ENCODE peak calls at places on chromosomes 5 and 9, in nine cellular contexts. One of them, this sample, is unnamed.

GRCh38 chr9:32351845-32352244 is 32.6 kb upstream of the ACO1 start:
- DNase-seq in activated CD8-positive, alpha-beta memory T cell treated with anti-CD3 and anti-CD28 coated beads, Interleukin-2, amount 50 U/mL, for 48 hours: no peak
- DNase-seq in GM03348: no peak
- DNase-seq in body of pancreas: no peak
- DNase-seq in CD8-positive, alpha-beta T cell: no peak
- DNase-seq in GDM1: no peak
- DNase-seq in HFFc6: no peak
- DNase-seq in HAP-1: peak
- DNase-seq in stimulated activated CD8-positive, alpha-beta memory T cell treated with anti-CD3 and anti-CD28 coated beads, Interleukin-2, amount 100 ng/mL, for 48 hours: no peak
- DNase-seq in this sample: no peak

GRCh38 chr9:70195456-70195855 is 63.3 kb upstream of the SMC5 start:
- DNase-seq in CD8-positive, alpha-beta T cell: no peak
- DNase-seq in body of pancreas: no peak
- DNase-seq in GDM1: no peak
- DNase-seq in stimulated activated CD8-positive, alpha-beta memory T cell treated with anti-CD3 and anti-CD28 coated beads, Interleukin-2, amount 100 ng/mL, for 48 hours: no peak
- DNase-seq in activated CD8-positive, alpha-beta memory T cell treated with anti-CD3 and anti-CD28 coated beads, Interleukin-2, amount 50 U/mL, for 48 hours: no peak
- DNase-seq in GM03348: peak
- DNase-seq in HAP-1: no peak
- DNase-seq in HFFc6: peak
- DNase-seq in this sample: no peak

GRCh38 chr9:115944166-115944948 is 209.2 kb upstream of the PAPPA start:
- DNase-seq in stimulated activated CD8-positive, alpha-beta memory T cell treated with anti-CD3 and anti-CD28 coated beads, Interleukin-2, amount 100 ng/mL, for 48 hours: no peak
- DNase-seq in CD8-positive, alpha-beta T cell: no peak
- DNase-seq in GM03348: peak
- DNase-seq in GDM1: no peak
- DNase-seq in HFFc6: peak
- DNase-seq in HAP-1: peak
- DNase-seq in activated CD8-positive, alpha-beta memory T cell treated with anti-CD3 and anti-CD28 coated beads, Interleukin-2, amount 50 U/mL, for 48 hours: no peak
- DNase-seq in body of pancreas: peak
- DNase-seq in this sample: peak

GRCh38 chr9:118961857-118962256 is 407.4 kb downstream of the BRINP1 start:
- DNase-seq in CD8-positive, alpha-beta T cell: no peak
- DNase-seq in GM03348: peak
- DNase-seq in body of pancreas: no peak
- DNase-seq in HAP-1: no peak
- DNase-seq in stimulated activated CD8-positive, alpha-beta memory T cell treated with anti-CD3 and anti-CD28 coated beads, Interleukin-2, amount 100 ng/mL, for 48 hours: no peak
- DNase-seq in activated CD8-positive, alpha-beta memory T cell treated with anti-CD3 and anti-CD28 coated beads, Interleukin-2, amount 50 U/mL, for 48 hours: no peak
- DNase-seq in GDM1: no peak
- DNase-seq in HFFc6: peak
- DNase-seq in this sample: peak

GRCh38 chr9:131107760-131108159 is 11.4 kb downstream of the AIF1L start:
- DNase-seq in activated CD8-positive, alpha-beta memory T cell treated with anti-CD3 and anti-CD28 coated beads, Interleukin-2, amount 50 U/mL, for 48 hours: no peak
- DNase-seq in HAP-1: no peak
- DNase-seq in GM03348: no peak
- DNase-seq in GDM1: no peak
- DNase-seq in stimulated activated CD8-positive, alpha-beta memory T cell treated with anti-CD3 and anti-CD28 coated beads, Interleukin-2, amount 100 ng/mL, for 48 hours: no peak
- DNase-seq in body of pancreas: no peak
- DNase-seq in CD8-positive, alpha-beta T cell: no peak
- DNase-seq in HFFc6: no peak
- DNase-seq in this sample: no peak

GRCh38 chr9:77176106-77176505 is 1.2 kb upstream of the VPS13A start:
- DNase-seq in GM03348: no peak
- DNase-seq in HFFc6: no peak
- DNase-seq in HAP-1: no peak
- DNase-seq in GDM1: no peak
- DNase-seq in activated CD8-positive, alpha-beta memory T cell treated with anti-CD3 and anti-CD28 coated beads, Interleukin-2, amount 50 U/mL, for 48 hours: no peak
- DNase-seq in stimulated activated CD8-positive, alpha-beta memory T cell treated with anti-CD3 and anti-CD28 coated beads, Interleukin-2, amount 100 ng/mL, for 48 hours: no peak
- DNase-seq in body of pancreas: no peak
- DNase-seq in CD8-positive, alpha-beta T cell: no peak
- DNase-seq in this sample: no peak

GRCh38 chr9:14341437-14342133 is 27.6 kb upstream of the NFIB start:
- DNase-seq in HFFc6: no peak
- DNase-seq in activated CD8-positive, alpha-beta memory T cell treated with anti-CD3 and anti-CD28 coated beads, Interleukin-2, amount 50 U/mL, for 48 hours: no peak
- DNase-seq in GDM1: no peak
- DNase-seq in body of pancreas: no peak
- DNase-seq in HAP-1: no peak
- DNase-seq in GM03348: no peak
- DNase-seq in stimulated activated CD8-positive, alpha-beta memory T cell treated with anti-CD3 and anti-CD28 coated beads, Interleukin-2, amount 100 ng/mL, for 48 hours: no peak
- DNase-seq in CD8-positive, alpha-beta T cell: no peak
- DNase-seq in this sample: no peak

GRCh38 chr5:14443665-14444064 is 137.9 kb upstream of the OTULINL start:
- DNase-seq in body of pancreas: no peak
- DNase-seq in GM03348: no peak
- DNase-seq in HAP-1: no peak
- DNase-seq in GDM1: no peak
- DNase-seq in CD8-positive, alpha-beta T cell: no peak
- DNase-seq in HFFc6: peak
- DNase-seq in stimulated activated CD8-positive, alpha-beta memory T cell treated with anti-CD3 and anti-CD28 coated beads, Interleukin-2, amount 100 ng/mL, for 48 hours: no peak
- DNase-seq in activated CD8-positive, alpha-beta memory T cell treated with anti-CD3 and anti-CD28 coated beads, Interleukin-2, amount 50 U/mL, for 48 hours: no peak
- DNase-seq in this sample: no peak

GRCh38 chr9:93097496-93098205 is 1.6 kb downstream of the CARD19 start:
- DNase-seq in HAP-1: no peak
- DNase-seq in GM03348: no peak
- DNase-seq in stimulated activated CD8-positive, alpha-beta memory T cell treated with anti-CD3 and anti-CD28 coated beads, Interleukin-2, amount 100 ng/mL, for 48 hours: no peak
- DNase-seq in body of pancreas: peak
- DNase-seq in GDM1: no peak
- DNase-seq in CD8-positive, alpha-beta T cell: no peak
- DNase-seq in HFFc6: no peak
- DNase-seq in activated CD8-positive, alpha-beta memory T cell treated with anti-CD3 and anti-CD28 coated beads, Interleukin-2, amount 50 U/mL, for 48 hours: peak
- DNase-seq in this sample: no peak

GRCh38 chr9:116715751-116716150 is 28.6 kb downstream of the TRIM32 start:
- DNase-seq in GM03348: no peak
- DNase-seq in CD8-positive, alpha-beta T cell: no peak
- DNase-seq in body of pancreas: no peak
- DNase-seq in activated CD8-positive, alpha-beta memory T cell treated with anti-CD3 and anti-CD28 coated beads, Interleukin-2, amount 50 U/mL, for 48 hours: no peak
- DNase-seq in HFFc6: no peak
- DNase-seq in GDM1: no peak
- DNase-seq in HAP-1: no peak
- DNase-seq in stimulated activated CD8-positive, alpha-beta memory T cell treated with anti-CD3 and anti-CD28 coated beads, Interleukin-2, amount 100 ng/mL, for 48 hours: no peak
- DNase-seq in this sample: peak

GRCh38 chr5:159916841-159917761 is 819 bp downstream of the ADRA1B start:
- DNase-seq in activated CD8-positive, alpha-beta memory T cell treated with anti-CD3 and anti-CD28 coated beads, Interleukin-2, amount 50 U/mL, for 48 hours: no peak
- DNase-seq in GDM1: no peak
- DNase-seq in body of pancreas: no peak
- DNase-seq in stimulated activated CD8-positive, alpha-beta memory T cell treated with anti-CD3 and anti-CD28 coated beads, Interleukin-2, amount 100 ng/mL, for 48 hours: no peak
- DNase-seq in CD8-positive, alpha-beta T cell: no peak
- DNase-seq in HFFc6: no peak
- DNase-seq in HAP-1: no peak
- DNase-seq in GM03348: peak
- DNase-seq in this sample: no peak

GRCh38 chr9:113578877-113579269 is 115.3 kb downstream of the RGS3 start:
- DNase-seq in HAP-1: no peak
- DNase-seq in body of pancreas: peak
- DNase-seq in HFFc6: peak
- DNase-seq in GDM1: peak
- DNase-seq in stimulated activated CD8-positive, alpha-beta memory T cell treated with anti-CD3 and anti-CD28 coated beads, Interleukin-2, amount 100 ng/mL, for 48 hours: peak
- DNase-seq in activated CD8-positive, alpha-beta memory T cell treated with anti-CD3 and anti-CD28 coated beads, Interleukin-2, amount 50 U/mL, for 48 hours: peak
- DNase-seq in CD8-positive, alpha-beta T cell: peak
- DNase-seq in GM03348: peak
- DNase-seq in this sample: no peak

GRCh38 chr5:172840077-172840777 is 6.2 kb downstream of the ERGIC1 start:
- DNase-seq in HFFc6: no peak
- DNase-seq in body of pancreas: peak
- DNase-seq in GM03348: peak
- DNase-seq in GDM1: no peak
- DNase-seq in HAP-1: no peak
- DNase-seq in CD8-positive, alpha-beta T cell: no peak
- DNase-seq in stimulated activated CD8-positive, alpha-beta memory T cell treated with anti-CD3 and anti-CD28 coated beads, Interleukin-2, amount 100 ng/mL, for 48 hours: no peak
- DNase-seq in activated CD8-positive, alpha-beta memory T cell treated with anti-CD3 and anti-CD28 coated beads, Interleukin-2, amount 50 U/mL, for 48 hours: no peak
- DNase-seq in this sample: no peak

GRCh38 chr5:176863041-176863764 is 35.9 kb downstream of the HK3 start:
- DNase-seq in CD8-positive, alpha-beta T cell: no peak
- DNase-seq in HFFc6: no peak
- DNase-seq in stimulated activated CD8-positive, alpha-beta memory T cell treated with anti-CD3 and anti-CD28 coated beads, Interleukin-2, amount 100 ng/mL, for 48 hours: no peak
- DNase-seq in body of pancreas: no peak
- DNase-seq in HAP-1: no peak
- DNase-seq in activated CD8-positive, alpha-beta memory T cell treated with anti-CD3 and anti-CD28 coated beads, Interleukin-2, amount 50 U/mL, for 48 hours: no peak
- DNase-seq in GDM1: no peak
- DNase-seq in GM03348: no peak
- DNase-seq in this sample: no peak

GRCh38 chr5:40429258-40430111 is 250.2 kb upstream of the PTGER4 start:
- DNase-seq in CD8-positive, alpha-beta T cell: no peak
- DNase-seq in stimulated activated CD8-positive, alpha-beta memory T cell treated with anti-CD3 and anti-CD28 coated beads, Interleukin-2, amount 100 ng/mL, for 48 hours: no peak
- DNase-seq in HFFc6: no peak
- DNase-seq in body of pancreas: no peak
- DNase-seq in GM03348: peak
- DNase-seq in HAP-1: no peak
- DNase-seq in GDM1: no peak
- DNase-seq in activated CD8-positive, alpha-beta memory T cell treated with anti-CD3 and anti-CD28 coated beads, Interleukin-2, amount 50 U/mL, for 48 hours: no peak
- DNase-seq in this sample: no peak

GRCh38 chr9:87567047-87567446 is 69.4 kb downstream of the DAPK1 start:
- DNase-seq in HFFc6: no peak
- DNase-seq in GM03348: no peak
- DNase-seq in activated CD8-positive, alpha-beta memory T cell treated with anti-CD3 and anti-CD28 coated beads, Interleukin-2, amount 50 U/mL, for 48 hours: no peak
- DNase-seq in stimulated activated CD8-positive, alpha-beta memory T cell treated with anti-CD3 and anti-CD28 coated beads, Interleukin-2, amount 100 ng/mL, for 48 hours: no peak
- DNase-seq in GDM1: no peak
- DNase-seq in CD8-positive, alpha-beta T cell: no peak
- DNase-seq in HAP-1: no peak
- DNase-seq in body of pancreas: no peak
- DNase-seq in this sample: no peak

GRCh38 chr5:107604990-107605389 is 65.7 kb downstream of the EFNA5 start:
- DNase-seq in HAP-1: no peak
- DNase-seq in stimulated activated CD8-positive, alpha-beta memory T cell treated with anti-CD3 and anti-CD28 coated beads, Interleukin-2, amount 100 ng/mL, for 48 hours: no peak
- DNase-seq in HFFc6: no peak
- DNase-seq in activated CD8-positive, alpha-beta memory T cell treated with anti-CD3 and anti-CD28 coated beads, Interleukin-2, amount 50 U/mL, for 48 hours: no peak
- DNase-seq in GDM1: no peak
- DNase-seq in body of pancreas: no peak
- DNase-seq in GM03348: no peak
- DNase-seq in CD8-positive, alpha-beta T cell: no peak
- DNase-seq in this sample: no peak

GRCh38 chr5:142433526-142434321 is 108.9 kb upstream of the SPRY4 start:
- DNase-seq in HAP-1: no peak
- DNase-seq in CD8-positive, alpha-beta T cell: no peak
- DNase-seq in activated CD8-positive, alpha-beta memory T cell treated with anti-CD3 and anti-CD28 coated beads, Interleukin-2, amount 50 U/mL, for 48 hours: no peak
- DNase-seq in GM03348: peak
- DNase-seq in HFFc6: peak
- DNase-seq in GDM1: no peak
- DNase-seq in stimulated activated CD8-positive, alpha-beta memory T cell treated with anti-CD3 and anti-CD28 coated beads, Interleukin-2, amount 100 ng/mL, for 48 hours: no peak
- DNase-seq in body of pancreas: no peak
- DNase-seq in this sample: no peak

GRCh38 chr5:126070481-126070880 is 352.7 kb upstream of the GRAMD2B start:
- DNase-seq in GM03348: no peak
- DNase-seq in stimulated activated CD8-positive, alpha-beta memory T cell treated with anti-CD3 and anti-CD28 coated beads, Interleukin-2, amount 100 ng/mL, for 48 hours: no peak
- DNase-seq in CD8-positive, alpha-beta T cell: no peak
- DNase-seq in HAP-1: no peak
- DNase-seq in HFFc6: no peak
- DNase-seq in body of pancreas: no peak
- DNase-seq in activated CD8-positive, alpha-beta memory T cell treated with anti-CD3 and anti-CD28 coated beads, Interleukin-2, amount 50 U/mL, for 48 hours: no peak
- DNase-seq in GDM1: no peak
- DNase-seq in this sample: no peak

GRCh38 chr5:172509405-172509781 is 55.1 kb upstream of the SH3PXD2B start:
- DNase-seq in HAP-1: no peak
- DNase-seq in body of pancreas: no peak
- DNase-seq in stimulated activated CD8-positive, alpha-beta memory T cell treated with anti-CD3 and anti-CD28 coated beads, Interleukin-2, amount 100 ng/mL, for 48 hours: no peak
- DNase-seq in GM03348: no peak
- DNase-seq in CD8-positive, alpha-beta T cell: no peak
- DNase-seq in HFFc6: no peak
- DNase-seq in GDM1: no peak
- DNase-seq in activated CD8-positive, alpha-beta memory T cell treated with anti-CD3 and anti-CD28 coated beads, Interleukin-2, amount 50 U/mL, for 48 hours: no peak
- DNase-seq in this sample: no peak

GRCh38 chr5:26321278-26321677 is 717.1 kb downstream of the CDH9 start:
- DNase-seq in body of pancreas: no peak
- DNase-seq in stimulated activated CD8-positive, alpha-beta memory T cell treated with anti-CD3 and anti-CD28 coated beads, Interleukin-2, amount 100 ng/mL, for 48 hours: no peak
- DNase-seq in HFFc6: no peak
- DNase-seq in CD8-positive, alpha-beta T cell: no peak
- DNase-seq in GDM1: no peak
- DNase-seq in activated CD8-positive, alpha-beta memory T cell treated with anti-CD3 and anti-CD28 coated beads, Interleukin-2, amount 50 U/mL, for 48 hours: no peak
- DNase-seq in HAP-1: no peak
- DNase-seq in GM03348: no peak
- DNase-seq in this sample: no peak

GRCh38 chr5:115816226-115817042 is at the start of gene CDO1:
- DNase-seq in activated CD8-positive, alpha-beta memory T cell treated with anti-CD3 and anti-CD28 coated beads, Interleukin-2, amount 50 U/mL, for 48 hours: peak
- DNase-seq in CD8-positive, alpha-beta T cell: no peak
- DNase-seq in GDM1: no peak
- DNase-seq in body of pancreas: peak
- DNase-seq in HAP-1: peak
- DNase-seq in HFFc6: no peak
- DNase-seq in stimulated activated CD8-positive, alpha-beta memory T cell treated with anti-CD3 and anti-CD28 coated beads, Interleukin-2, amount 100 ng/mL, for 48 hours: no peak
- DNase-seq in GM03348: peak
- DNase-seq in this sample: peak

GRCh38 chr5:34789021-34789531 is 49.9 kb upstream of the TTC23L start:
- DNase-seq in HFFc6: peak
- DNase-seq in HAP-1: no peak
- DNase-seq in activated CD8-positive, alpha-beta memory T cell treated with anti-CD3 and anti-CD28 coated beads, Interleukin-2, amount 50 U/mL, for 48 hours: no peak
- DNase-seq in GDM1: no peak
- DNase-seq in CD8-positive, alpha-beta T cell: no peak
- DNase-seq in body of pancreas: no peak
- DNase-seq in stimulated activated CD8-positive, alpha-beta memory T cell treated with anti-CD3 and anti-CD28 coated beads, Interleukin-2, amount 100 ng/mL, for 48 hours: no peak
- DNase-seq in GM03348: peak
- DNase-seq in this sample: peak

GRCh38 chr9:110832916-110833315 is 164.3 kb downstream of the MUSK start:
- DNase-seq in body of pancreas: no peak
- DNase-seq in GM03348: no peak
- DNase-seq in CD8-positive, alpha-beta T cell: no peak
- DNase-seq in stimulated activated CD8-positive, alpha-beta memory T cell treated with anti-CD3 and anti-CD28 coated beads, Interleukin-2, amount 100 ng/mL, for 48 hours: no peak
- DNase-seq in GDM1: no peak
- DNase-seq in activated CD8-positive, alpha-beta memory T cell treated with anti-CD3 and anti-CD28 coated beads, Interleukin-2, amount 50 U/mL, for 48 hours: no peak
- DNase-seq in HFFc6: no peak
- DNase-seq in HAP-1: no peak
- DNase-seq in this sample: no peak

GRCh38 chr9:2101524-2101923 is 86.4 kb downstream of the SMARCA2 start:
- DNase-seq in HFFc6: no peak
- DNase-seq in body of pancreas: no peak
- DNase-seq in CD8-positive, alpha-beta T cell: no peak
- DNase-seq in GM03348: no peak
- DNase-seq in stimulated activated CD8-positive, alpha-beta memory T cell treated with anti-CD3 and anti-CD28 coated beads, Interleukin-2, amount 100 ng/mL, for 48 hours: no peak
- DNase-seq in HAP-1: no peak
- DNase-seq in activated CD8-positive, alpha-beta memory T cell treated with anti-CD3 and anti-CD28 coated beads, Interleukin-2, amount 50 U/mL, for 48 hours: no peak
- DNase-seq in GDM1: no peak
- DNase-seq in this sample: no peak

This sample was measured in trophoblast cell.